ENCODE peak calls at places on chromosomes 16 and 17, in four cellular contexts. One of them, this sample, is unnamed.

GRCh38 chr16:88809068-88809675 is 2.6 kb downstream of the APRT start:
- DNase-seq in AG08396: no peak
- DNase-seq in mesendoderm: no peak
- DNase-seq in heart right ventricle: no peak
- DNase-seq in this sample: no peak

GRCh38 chr16:87351320-87351698 is 32.3 kb downstream of the FBXO31 start:
- DNase-seq in AG08396: no peak
- DNase-seq in mesendoderm: no peak
- DNase-seq in heart right ventricle: no peak
- DNase-seq in this sample: no peak

GRCh38 chr17:65750678-65751077 is 189.2 kb upstream of the AXIN2 start:
- DNase-seq in AG08396: peak; percentile 87
- DNase-seq in mesendoderm: no peak
- DNase-seq in heart right ventricle: peak; percentile 56
- DNase-seq in this sample: peak; percentile 93

GRCh38 chr16:66935319-66936011 is at the start of gene CES2:
- DNase-seq in AG08396: peak; percentile 77
- DNase-seq in mesendoderm: no peak
- DNase-seq in heart right ventricle: peak; percentile 49
- DNase-seq in this sample: peak; percentile 29

GRCh38 chr16:770411-770810 is 9.9 kb downstream of the MSLN start:
- DNase-seq in AG08396: no peak
- DNase-seq in mesendoderm: no peak
- DNase-seq in heart right ventricle: no peak
- DNase-seq in this sample: no peak

GRCh38 chr17:47741109-47741792 is 8.2 kb downstream of the TBX21 start:
- DNase-seq in AG08396: no peak
- DNase-seq in mesendoderm: no peak
- DNase-seq in heart right ventricle: no peak
- DNase-seq in this sample: no peak

GRCh38 chr17:68701046-68701445 is 99.9 kb upstream of the FAM20A start:
- DNase-seq in AG08396: no peak
- DNase-seq in mesendoderm: peak; percentile 97
- DNase-seq in heart right ventricle: no peak
- DNase-seq in this sample: no peak

GRCh38 chr16:50668368-50669008 is 12.6 kb downstream of the SNX20 start:
- DNase-seq in AG08396: no peak
- DNase-seq in mesendoderm: no peak
- DNase-seq in heart right ventricle: no peak
- DNase-seq in this sample: no peak

GRCh38 chr17:679491-679890 is 35.1 kb downstream of the VPS53 start:
- DNase-seq in AG08396: no peak
- DNase-seq in mesendoderm: no peak
- DNase-seq in heart right ventricle: no peak
- DNase-seq in this sample: no peak

GRCh38 chr16:84976644-84977400 is 34.5 kb downstream of the ZDHHC7 start:
- DNase-seq in AG08396: no peak
- DNase-seq in mesendoderm: no peak
- DNase-seq in heart right ventricle: peak; percentile 41
- DNase-seq in this sample: no peak

GRCh38 chr17:65064452-65065019 is 8.0 kb upstream of the GNA13 start:
- DNase-seq in AG08396: peak; percentile 66
- DNase-seq in mesendoderm: peak; percentile 95
- DNase-seq in heart right ventricle: no peak
- DNase-seq in this sample: peak; percentile 85

GRCh38 chr16:27538508-27538907 is 11.2 kb downstream of the GTF3C1 start:
- DNase-seq in AG08396: no peak
- DNase-seq in mesendoderm: peak; percentile 70
- DNase-seq in heart right ventricle: peak; percentile 31
- DNase-seq in this sample: no peak

GRCh38 chr17:39609416-39610025 is 1.8 kb upstream of the NEUROD2 start:
- DNase-seq in AG08396: no peak
- DNase-seq in mesendoderm: no peak
- DNase-seq in heart right ventricle: no peak
- DNase-seq in this sample: no peak

GRCh38 chr16:85530370-85530739 is 82.8 kb upstream of the GSE1 start:
- DNase-seq in AG08396: no peak
- DNase-seq in mesendoderm: no peak
- DNase-seq in heart right ventricle: no peak
- DNase-seq in this sample: no peak

GRCh38 chr17:7045492-7046126 is 1.7 kb upstream of the SLC16A11 start:
- DNase-seq in AG08396: peak; percentile 71
- DNase-seq in mesendoderm: peak; percentile 74
- DNase-seq in heart right ventricle: no peak
- DNase-seq in this sample: no peak

GRCh38 chr17:8047769-8048110 is 8.9 kb downstream of the ALOX15B start:
- DNase-seq in AG08396: no peak
- DNase-seq in mesendoderm: no peak
- DNase-seq in heart right ventricle: no peak
- DNase-seq in this sample: no peak

GRCh38 chr16:81457326-81458133 is 12.9 kb downstream of the CMIP start:
- DNase-seq in AG08396: peak; percentile 77
- DNase-seq in mesendoderm: peak; percentile 88
- DNase-seq in heart right ventricle: no peak
- DNase-seq in this sample: no peak

GRCh38 chr16:85979605-85980004 is 80.6 kb downstream of the IRF8 start:
- DNase-seq in AG08396: no peak
- DNase-seq in mesendoderm: no peak
- DNase-seq in heart right ventricle: no peak
- DNase-seq in this sample: no peak

GRCh38 chr16:10993649-10994048 is 49.3 kb downstream of the CLEC16A start:
- DNase-seq in AG08396: no peak
- DNase-seq in mesendoderm: no peak
- DNase-seq in heart right ventricle: no peak
- DNase-seq in this sample: no peak

GRCh38 chr16:50400312-50400966 is 31.7 kb upstream of the BRD7 start:
- DNase-seq in AG08396: no peak
- DNase-seq in mesendoderm: no peak
- DNase-seq in heart right ventricle: no peak
- DNase-seq in this sample: no peak

GRCh38 chr16:80614908-80615696 is 74.3 kb downstream of the DYNLRB2 start:
- DNase-seq in AG08396: peak; percentile 65
- DNase-seq in mesendoderm: peak; percentile 77
- DNase-seq in heart right ventricle: no peak
- DNase-seq in this sample: peak; percentile 55

GRCh38 chr16:81863630-81864352 is 84.7 kb downstream of the PLCG2 start:
- DNase-seq in AG08396: no peak
- DNase-seq in mesendoderm: peak; percentile 10
- DNase-seq in heart right ventricle: no peak
- DNase-seq in this sample: no peak

GRCh38 chr17:37278247-37278894 is 97.4 kb upstream of the C17orf78 start:
- DNase-seq in AG08396: no peak
- DNase-seq in mesendoderm: no peak
- DNase-seq in heart right ventricle: no peak
- DNase-seq in this sample: no peak

GRCh38 chr17:75564195-75564594 is 23.4 kb upstream of the MYO15B start:
- DNase-seq in AG08396: no peak
- DNase-seq in mesendoderm: no peak
- DNase-seq in heart right ventricle: no peak
- DNase-seq in this sample: no peak

GRCh38 chr17:44071198-44071520 is 624 bp downstream of the G6PC3 start:
- DNase-seq in AG08396: no peak
- DNase-seq in mesendoderm: no peak
- DNase-seq in heart right ventricle: no peak
- DNase-seq in this sample: no peak

GRCh38 chr17:57490890-57491289 is 234.6 kb downstream of the MSI2 start:
- DNase-seq in AG08396: no peak
- DNase-seq in mesendoderm: no peak
- DNase-seq in heart right ventricle: no peak
- DNase-seq in this sample: no peak

GRCh38 chr16:56897026-56897799 is 32.2 kb downstream of the SLC12A3 start:
- DNase-seq in AG08396: no peak
- DNase-seq in mesendoderm: no peak
- DNase-seq in heart right ventricle: no peak
- DNase-seq in this sample: no peak

GRCh38 chr17:14037453-14037852 is 31.9 kb upstream of the COX10 start:
- DNase-seq in AG08396: no peak
- DNase-seq in mesendoderm: no peak
- DNase-seq in heart right ventricle: no peak
- DNase-seq in this sample: no peak

GRCh38 chr17:34999456-34999855 is 19.1 kb downstream of the LIG3 start:
- DNase-seq in AG08396: no peak
- DNase-seq in mesendoderm: no peak
- DNase-seq in heart right ventricle: no peak
- DNase-seq in this sample: no peak

GRCh38 chr17:41781404-41782110 is 5.0 kb downstream of the JUP start:
- DNase-seq in AG08396: no peak
- DNase-seq in mesendoderm: no peak
- DNase-seq in heart right ventricle: no peak
- DNase-seq in this sample: no peak

GRCh38 chr17:48333034-48333491 is 97.0 kb downstream of the SKAP1 start:
- DNase-seq in AG08396: no peak
- DNase-seq in mesendoderm: no peak
- DNase-seq in heart right ventricle: no peak
- DNase-seq in this sample: peak; percentile 18

GRCh38 chr16:13453938-13454553 is 465.9 kb upstream of the ERCC4 start:
- DNase-seq in AG08396: no peak
- DNase-seq in mesendoderm: peak; percentile 57
- DNase-seq in heart right ventricle: no peak
- DNase-seq in this sample: no peak

GRCh38 chr16:89657442-89658220 is at the start of the genes CHMP1A and SPATA33:
- DNase-seq in AG08396: peak; percentile 99
- DNase-seq in mesendoderm: peak; percentile 93
- DNase-seq in heart right ventricle: peak; percentile 90
- DNase-seq in this sample: peak; percentile 24

This sample was measured in epithelial cell of prostate.